ENCODE peak calls at places on chromosomes 4 and X, in five cellular contexts. One of them, this sample, is unnamed.

GRCh38 chr4:98249831-98250230 is 11.4 kb upstream of the RAP1GDS1 start:
- DNase-seq in lower leg skin: no peak
- DNase-seq in T-helper 1 cell: no peak
- DNase-seq in nucleus accumbens: no peak
- DNase-seq in DMS153: no peak
- DNase-seq in this sample: no peak

GRCh38 chr4:120842046-120842445 is 80.5 kb downstream of the PRDM5 start:
- DNase-seq in lower leg skin: no peak
- DNase-seq in T-helper 1 cell: no peak
- DNase-seq in nucleus accumbens: no peak
- DNase-seq in DMS153: no peak
- DNase-seq in this sample: no peak

GRCh38 chr4:34615315-34615714 is 1629.0 kb downstream of the ARAP2 start:
- DNase-seq in lower leg skin: no peak
- DNase-seq in T-helper 1 cell: no peak
- DNase-seq in nucleus accumbens: no peak
- DNase-seq in DMS153: no peak
- DNase-seq in this sample: no peak

GRCh38 chrX:133415276-133416105 is at the start of gene GPC4:
- DNase-seq in lower leg skin: peak; percentile 20
- DNase-seq in T-helper 1 cell: no peak
- DNase-seq in nucleus accumbens: peak; percentile 14
- DNase-seq in DMS153: no peak
- DNase-seq in this sample: no peak

GRCh38 chrX:53631156-53631555 is 55.4 kb downstream of the HUWE1 start:
- DNase-seq in lower leg skin: no peak
- DNase-seq in T-helper 1 cell: no peak
- DNase-seq in nucleus accumbens: no peak
- DNase-seq in DMS153: no peak
- DNase-seq in this sample: no peak

GRCh38 chr4:22670953-22671352 is 21.8 kb upstream of the GBA3 start:
- DNase-seq in lower leg skin: no peak
- DNase-seq in T-helper 1 cell: peak; percentile 9
- DNase-seq in nucleus accumbens: no peak
- DNase-seq in DMS153: no peak
- DNase-seq in this sample: no peak

GRCh38 chrX:129347291-129347690 is 176.0 kb downstream of the SMARCA1 start:
- DNase-seq in lower leg skin: no peak
- DNase-seq in T-helper 1 cell: no peak
- DNase-seq in nucleus accumbens: no peak
- DNase-seq in DMS153: no peak
- DNase-seq in this sample: no peak

GRCh38 chrX:40531056-40531826 is 49.5 kb upstream of the ATP6AP2 start:
- DNase-seq in lower leg skin: no peak
- DNase-seq in T-helper 1 cell: no peak
- DNase-seq in nucleus accumbens: no peak
- DNase-seq in DMS153: no peak
- DNase-seq in this sample: no peak

GRCh38 chrX:31147175-31147574 is 75.3 kb upstream of the FTHL17 start:
- DNase-seq in lower leg skin: no peak
- DNase-seq in T-helper 1 cell: no peak
- DNase-seq in nucleus accumbens: no peak
- DNase-seq in DMS153: no peak
- DNase-seq in this sample: no peak

GRCh38 chrX:56764153-56764974 is 35.3 kb downstream of the NBDY start:
- DNase-seq in lower leg skin: peak; percentile 22
- DNase-seq in T-helper 1 cell: peak; percentile 93
- DNase-seq in nucleus accumbens: no peak
- DNase-seq in DMS153: no peak
- DNase-seq in this sample: peak; percentile 69

GRCh38 chr4:16043820-16044554 is 39.8 kb downstream of the PROM1 start:
- DNase-seq in lower leg skin: no peak
- DNase-seq in T-helper 1 cell: no peak
- DNase-seq in nucleus accumbens: no peak
- DNase-seq in DMS153: no peak
- DNase-seq in this sample: no peak

GRCh38 chr4:13590766-13591165 is 36.8 kb downstream of the BOD1L1 start:
- DNase-seq in lower leg skin: no peak
- DNase-seq in T-helper 1 cell: no peak
- DNase-seq in nucleus accumbens: no peak
- DNase-seq in DMS153: no peak
- DNase-seq in this sample: no peak

GRCh38 chr4:186018261-186018660 is 50.7 kb upstream of the TLR3 start:
- DNase-seq in lower leg skin: no peak
- DNase-seq in T-helper 1 cell: no peak
- DNase-seq in nucleus accumbens: no peak
- DNase-seq in DMS153: no peak
- DNase-seq in this sample: no peak

GRCh38 chrX:4710618-4711433 is 997.4 kb upstream of the PRKX start:
- DNase-seq in lower leg skin: no peak
- DNase-seq in T-helper 1 cell: peak; percentile 1
- DNase-seq in nucleus accumbens: no peak
- DNase-seq in DMS153: peak; percentile 74
- DNase-seq in this sample: no peak

GRCh38 chr4:20326977-20327376 is 75.3 kb downstream of the SLIT2 start:
- DNase-seq in lower leg skin: no peak
- DNase-seq in T-helper 1 cell: no peak
- DNase-seq in nucleus accumbens: no peak
- DNase-seq in DMS153: no peak
- DNase-seq in this sample: no peak

GRCh38 chr4:93791570-93792195 is 36.9 kb upstream of the ATOH1 start:
- DNase-seq in lower leg skin: peak; percentile 21
- DNase-seq in T-helper 1 cell: peak; percentile 7
- DNase-seq in nucleus accumbens: peak; percentile 8
- DNase-seq in DMS153: peak; percentile 22
- DNase-seq in this sample: peak; percentile 51

GRCh38 chr4:186029731-186030421 is 39.1 kb upstream of the TLR3 start:
- DNase-seq in lower leg skin: peak; percentile 27
- DNase-seq in T-helper 1 cell: no peak
- DNase-seq in nucleus accumbens: no peak
- DNase-seq in DMS153: peak; percentile 37
- DNase-seq in this sample: peak; percentile 15

GRCh38 chr4:3783691-3784306 is 17.6 kb downstream of the ADRA2C start:
- DNase-seq in lower leg skin: no peak
- DNase-seq in T-helper 1 cell: no peak
- DNase-seq in nucleus accumbens: no peak
- DNase-seq in DMS153: no peak
- DNase-seq in this sample: no peak

GRCh38 chrX:133005038-133005437 is 46.6 kb upstream of the HS6ST2 start:
- DNase-seq in lower leg skin: no peak
- DNase-seq in T-helper 1 cell: no peak
- DNase-seq in nucleus accumbens: no peak
- DNase-seq in DMS153: no peak
- DNase-seq in this sample: no peak

GRCh38 chr4:137370206-137370633 is 162.1 kb downstream of the PCDH18 start:
- DNase-seq in lower leg skin: no peak
- DNase-seq in T-helper 1 cell: no peak
- DNase-seq in nucleus accumbens: no peak
- DNase-seq in DMS153: no peak
- DNase-seq in this sample: no peak

GRCh38 chrX:19616959-19617358 is 101.7 kb upstream of the MAP3K15 start:
- DNase-seq in lower leg skin: no peak
- DNase-seq in T-helper 1 cell: no peak
- DNase-seq in nucleus accumbens: no peak
- DNase-seq in DMS153: no peak
- DNase-seq in this sample: no peak

GRCh38 chrX:77431227-77431626 is 16.0 kb upstream of the FGF16 start:
- DNase-seq in lower leg skin: peak; percentile 53
- DNase-seq in T-helper 1 cell: no peak
- DNase-seq in nucleus accumbens: no peak
- DNase-seq in DMS153: no peak
- DNase-seq in this sample: no peak

This sample was measured in dorsolateral prefrontal cortex.